ENCODE peak calls at places on chromosome 4, in eight cellular contexts. N is astrocyte; Y is LoVo; O is Caki2; W is A549; B is stimulated activated CD4-positive, alpha-beta T cell treated with anti-CD3 and anti-CD28 coated beads, Interleukin-15, amount 100 ng/mL, for 1 hour; Q is SW 1271; T is Kasumi-1. R is an unnamed sample.

GRCh38 chr4:5916229-5916628 is 23.3 kb upstream of the CRMP1 start:
- DNase-seq in N (no peak), Y (no peak), O (no peak), W (no peak), B (no peak), Q (no peak), T (no peak), R (no peak)

GRCh38 chr4:159487284-159487747 is 384.4 kb downstream of the RAPGEF2 start:
- DNase-seq in N (peak), Y (peak), O (peak), W (peak), B (no peak), Q (peak), T (peak), R (no peak)

GRCh38 chr4:21710212-21710843 is 238.2 kb downstream of the KCNIP4 start:
- DNase-seq in N (no peak), Y (no peak), O (no peak), W (no peak), B (no peak), Q (no peak), T (no peak), R (no peak)

GRCh38 chr4:36224969-36225903 is 19.1 kb downstream of the ARAP2 start:
- DNase-seq in N (no peak), Y (no peak), O (no peak), W (no peak), B (no peak), Q (no peak), T (peak), R (no peak)

GRCh38 chr4:120517966-120518365 is 404.6 kb downstream of the PRDM5 start:
- DNase-seq in N (peak), Y (peak), O (peak), W (peak), B (no peak), Q (no peak), T (peak), R (no peak)

GRCh38 chr4:123340381-123340701 is 56.3 kb upstream of the SPRY1 start:
- DNase-seq in N (peak), Y (peak), O (peak), W (peak), B (no peak), Q (no peak), T (no peak), R (no peak)

GRCh38 chr4:38523524-38524448 is 140.2 kb upstream of the KLF3 start:
- DNase-seq in N (no peak), Y (no peak), O (no peak), W (no peak), B (no peak), Q (no peak), T (peak), R (no peak)

GRCh38 chr4:67320645-67321044 is 224.7 kb downstream of the CENPC start:
- DNase-seq in N (no peak), Y (no peak), O (no peak), W (no peak), B (no peak), Q (no peak), T (no peak), R (no peak)

R was measured in breast epithelium.